ENCODE peak calls at places on chromosomes 13 and 19, in seven cellular contexts. H is GM20000; D is tibial nerve; T is RWPE1; Q is HFF-Myc; L is CD8-positive, alpha-beta T cell; S is AG04450. R is an unnamed sample.

GRCh38 chr19:51246153-51246552 is 4.7 kb upstream of the SIGLECL1 start:
- DNase-seq in H (no peak), D (no peak), T (no peak), Q (no peak), L (no peak), S (no peak), R (no peak)

GRCh38 chr13:106104281-106104901 is 431.1 kb downstream of the EFNB2 start:
- DNase-seq in H (no peak), D (no peak), T (peak; percentile 85), Q (no peak), L (no peak), S (peak; percentile 60), R (peak; percentile 90)

GRCh38 chr13:40472427-40473220 is 193.8 kb downstream of the FOXO1 start:
- DNase-seq in H (no peak), D (no peak), T (no peak), Q (no peak), L (no peak), S (no peak), R (no peak)

GRCh38 chr13:28100149-28101121 is at the start of gene FLT3:
- DNase-seq in H (peak; percentile 80), D (no peak), T (peak; percentile 41), Q (no peak), L (no peak), S (no peak), R (no peak)

GRCh38 chr19:6066661-6067646 is 43.3 kb downstream of the RFX2 start:
- DNase-seq in H (no peak), D (peak; percentile 85), T (peak; percentile 85), Q (no peak), L (no peak), S (no peak), R (peak; percentile 64)

GRCh38 chr13:25966086-25966485 is 85.7 kb downstream of the SHISA2 start:
- DNase-seq in H (no peak), D (no peak), T (no peak), Q (no peak), L (no peak), S (no peak), R (no peak)

GRCh38 chr13:57604442-57604841 is 27.1 kb upstream of the PCDH17 start:
- DNase-seq in H (no peak), D (no peak), T (no peak), Q (no peak), L (no peak), S (no peak), R (no peak)

GRCh38 chr19:39413903-39414608 is 1.6 kb downstream of the PLEKHG2 start:
- DNase-seq in H (no peak), D (no peak), T (no peak), Q (no peak), L (no peak), S (no peak), R (no peak)

GRCh38 chr13:99803141-99803540 is 168.4 kb downstream of the ZIC5 start:
- DNase-seq in H (no peak), D (no peak), T (no peak), Q (no peak), L (no peak), S (no peak), R (no peak)

GRCh38 chr13:49314344-49314882 is 66.7 kb downstream of the CDADC1 start:
- DNase-seq in H (no peak), D (no peak), T (no peak), Q (no peak), L (no peak), S (no peak), R (peak; percentile 39)

GRCh38 chr13:94481966-94482365 is 2.5 kb upstream of the DCT start:
- DNase-seq in H (no peak), D (no peak), T (peak; percentile 40), Q (no peak), L (no peak), S (no peak), R (peak; percentile 31)

GRCh38 chr13:76803831-76804230 is 82.4 kb downstream of the KCTD12 start:
- DNase-seq in H (no peak), D (no peak), T (no peak), Q (no peak), L (no peak), S (no peak), R (no peak)

GRCh38 chr13:73922728-73923393 is 211.3 kb downstream of the KLF12 start:
- DNase-seq in H (no peak), D (no peak), T (no peak), Q (no peak), L (no peak), S (no peak), R (no peak)

GRCh38 chr13:42370229-42370628 is 98.3 kb downstream of the AKAP11 start:
- DNase-seq in H (no peak), D (no peak), T (no peak), Q (no peak), L (no peak), S (no peak), R (no peak)

GRCh38 chr13:41268764-41269163 is 5.4 kb upstream of the MTRF1 start:
- DNase-seq in H (no peak), D (no peak), T (no peak), Q (peak; percentile 22), L (no peak), S (no peak), R (no peak)

GRCh38 chr13:109121826-109122225 is 492.4 kb downstream of the MYO16 start:
- DNase-seq in H (no peak), D (no peak), T (no peak), Q (no peak), L (no peak), S (no peak), R (no peak)

GRCh38 chr13:19766637-19767036 is 16.1 kb downstream of the PSPC1 start:
- DNase-seq in H (no peak), D (no peak), T (no peak), Q (no peak), L (no peak), S (no peak), R (no peak)

GRCh38 chr19:23771761-23772667 is 13.3 kb upstream of the ZNF681 start:
- DNase-seq in H (no peak), D (no peak), T (no peak), Q (no peak), L (no peak), S (no peak), R (no peak)

GRCh38 chr13:47929156-47929555 is 71.9 kb downstream of the SUCLA2 start:
- DNase-seq in H (no peak), D (no peak), T (no peak), Q (no peak), L (no peak), S (no peak), R (no peak)

GRCh38 chr19:12052057-12052570 is 647 bp downstream of the ZNF878 start:
- DNase-seq in H (no peak), D (no peak), T (peak; percentile 13), Q (no peak), L (no peak), S (no peak), R (no peak)

DNA sequence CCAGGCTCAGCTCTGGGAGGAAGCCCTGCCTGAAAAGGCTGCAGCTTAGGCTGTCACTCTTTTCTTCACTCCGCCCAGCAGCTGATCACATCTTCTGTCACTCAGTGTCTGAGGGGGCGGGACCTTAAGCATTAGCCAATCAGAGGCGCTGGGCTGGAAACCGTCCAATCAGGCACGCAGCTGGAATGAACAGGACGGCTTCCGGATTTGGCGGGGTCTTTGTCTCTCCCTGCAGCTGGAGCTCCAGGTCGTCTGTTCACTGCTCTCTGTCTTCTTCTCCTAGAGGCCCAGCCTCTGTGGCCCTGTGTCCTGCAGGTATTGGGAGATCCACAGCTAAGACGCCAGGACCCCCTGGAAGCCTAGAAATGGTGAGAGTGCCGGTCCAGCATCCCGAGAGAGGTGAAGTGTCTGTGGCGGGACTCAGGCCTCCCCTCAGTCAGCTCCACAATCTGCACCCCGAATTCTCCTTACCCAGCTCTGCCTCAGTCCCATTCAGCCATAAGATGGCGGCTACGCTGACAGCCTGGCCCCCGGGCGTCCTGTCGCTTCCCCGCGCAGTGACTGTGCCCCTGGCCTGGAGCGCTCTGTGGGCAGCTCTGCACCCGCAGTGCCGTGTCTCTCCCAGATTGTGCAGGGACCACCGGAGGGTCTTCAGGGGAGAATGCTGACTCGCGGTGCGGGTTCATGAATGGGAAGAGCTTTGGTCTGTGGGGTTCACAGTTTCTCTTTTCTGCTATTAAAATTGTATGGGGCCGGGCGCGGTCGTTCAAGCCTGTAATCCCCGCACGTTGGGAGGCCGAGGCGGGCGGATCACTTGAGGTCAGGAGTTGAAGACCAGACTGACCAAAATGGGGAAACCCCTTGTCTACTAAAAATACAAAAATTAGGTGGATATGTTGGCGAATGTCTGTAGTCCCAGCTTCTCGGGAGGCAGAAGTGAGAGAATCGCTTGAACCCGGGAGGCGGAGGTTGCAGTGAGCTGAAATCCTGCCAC is at the start of gene ZNF66:
- DNase-seq in H (peak; percentile 86), D (peak; percentile 97), T (peak; percentile 92), Q (peak; percentile 87), L (peak; percentile 95), S (peak; percentile 93), R (peak; percentile 86)
- TF ChIP-seq CTCF in H (no peak), D (no peak), T (no peak), Q (no peak), L (no peak), S (no peak), R (no peak)

DNA sequence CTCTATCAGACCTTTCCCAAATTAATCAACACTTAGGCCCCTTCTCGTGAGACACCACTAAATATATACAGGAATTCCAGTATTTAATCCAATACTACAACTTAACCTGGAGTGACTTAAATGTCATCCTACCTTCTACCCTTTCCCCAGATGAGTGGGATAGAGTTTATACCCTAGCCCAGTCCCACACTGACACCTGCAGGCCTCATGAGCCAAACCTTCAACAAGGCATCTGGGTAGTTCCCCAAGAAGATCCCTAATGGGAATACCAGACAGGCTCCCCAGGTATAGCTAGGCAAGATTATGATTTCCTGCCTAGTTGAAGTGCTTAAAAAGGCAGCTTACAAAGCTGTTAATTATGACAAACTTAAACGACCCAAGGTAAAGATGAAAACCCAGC is 15.9 kb downstream of the ZNF83 start:
- DNase-seq in H (no peak), D (no peak), T (no peak), Q (no peak), L (no peak), S (no peak), R (no peak)
- TF ChIP-seq CTCF in H (no peak), D (no peak), T (no peak), Q (no peak), L (no peak), S (no peak), R (no peak)

GRCh38 chr19:4660181-4660791 is 9.9 kb downstream of the MYDGF start:
- DNase-seq in H (no peak), D (no peak), T (no peak), Q (no peak), L (no peak), S (no peak), R (no peak)
- TF ChIP-seq CTCF in H (peak; percentile 16), D (no peak), T (peak; percentile 24), Q (peak; percentile 25), L (no peak), S (peak; percentile 9), R (peak; percentile 10)

DNA sequence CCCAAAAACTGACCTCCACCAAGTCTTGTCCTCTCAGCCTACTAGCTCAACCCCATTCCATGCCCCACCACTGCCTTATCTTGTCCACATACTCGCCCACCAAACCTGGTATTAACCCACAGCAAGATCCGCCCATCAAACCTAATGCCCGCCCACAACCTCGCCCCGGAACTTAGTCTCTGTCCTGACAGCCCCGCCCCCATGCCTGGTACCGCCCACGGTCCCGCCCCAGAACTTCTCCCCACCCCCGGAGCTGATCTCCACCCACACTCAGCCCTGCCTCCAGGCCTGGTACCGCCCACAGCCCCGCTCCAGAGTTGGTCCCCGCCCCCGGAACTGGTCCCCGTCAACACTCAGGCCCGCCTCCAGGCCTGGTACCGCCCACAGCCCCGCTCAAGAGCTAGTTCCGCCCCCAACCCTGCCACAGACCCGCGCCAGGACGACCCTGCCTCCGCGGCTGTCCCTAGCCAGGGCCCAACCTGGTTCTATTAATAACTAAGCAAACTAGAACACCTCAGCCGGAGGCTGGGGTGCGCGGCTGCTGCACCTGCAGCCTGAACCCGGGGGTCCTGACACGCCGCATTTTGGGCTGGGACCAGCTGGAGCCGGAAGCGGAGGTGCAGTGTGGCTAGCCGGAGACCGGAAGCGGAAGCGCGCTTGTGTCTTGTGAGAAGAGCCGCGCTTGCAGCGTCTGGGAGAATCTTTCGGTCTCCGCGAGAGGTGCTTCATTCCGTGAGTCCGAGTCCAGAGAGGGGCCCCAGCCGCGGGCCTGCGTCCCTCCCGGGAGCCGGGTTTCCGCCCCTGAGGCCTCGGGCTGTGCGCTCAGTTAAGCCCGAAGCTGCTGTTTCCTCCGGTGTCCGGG is at the start of gene ZNF557:
- DNase-seq in H (peak; percentile 97), D (peak; percentile 94), T (peak; percentile 96), Q (peak; percentile 84), L (peak; percentile 99), S (peak; percentile 90), R (peak; percentile 82)
- TF ChIP-seq CTCF in H (no peak), D (no peak), T (no peak), Q (no peak), L (no peak), S (no peak), R (no peak)

R was measured in AG09309.